ENCODE peak calls at places on chromosomes 6 and 20, in five cellular contexts. F, G, M, T and X are unnamed samples.

GRCh38 chr6:55208469-55208868 is 34.2 kb downstream of the HCRTR2 start:
- DNase-seq in F (no peak), M (no peak), T (no peak), G (no peak), X (no peak)

GRCh38 chr6:170131351-170131750 is 159.5 kb downstream of the DLL1 start:
- DNase-seq in T (peak), G (no peak), F (no peak), M (no peak), X (no peak)

GRCh38 chr20:40979247-40979646 is 49.4 kb upstream of the TOP1 start:
- DNase-seq in T (no peak), M (no peak), F (no peak), G (no peak), X (no peak)

GRCh38 chr6:79810153-79810806 is 137.1 kb downstream of the ELOVL4 start:
- DNase-seq in T (no peak), M (no peak), F (no peak), G (no peak), X (peak)

GRCh38 chr6:30555428-30556005 is 772 bp downstream of the GNL1 start:
- DNase-seq in M (peak), G (peak), F (peak), T (peak), X (no peak)

GRCh38 chr20:10786678-10787077 is 112.9 kb upstream of the JAG1 start:
- DNase-seq in M (peak), F (no peak), T (no peak), G (no peak), X (no peak)

GRCh38 chr20:32585011-32585518 is at the start of gene NOL4L:
- DNase-seq in F (peak), T (no peak), G (no peak), M (no peak), X (no peak)

GRCh38 chr6:96499781-96500180 is 21.8 kb upstream of the UFL1 start:
- DNase-seq in F (no peak), T (no peak), M (no peak), G (no peak), X (no peak)

GRCh38 chr20:58714340-58714922 is 21.8 kb downstream of the NPEPL1 start:
- DNase-seq in T (peak), M (no peak), G (no peak), F (no peak), X (no peak)

GRCh38 chr6:4660377-4661321 is 115.6 kb upstream of the CDYL start:
- DNase-seq in F (no peak), M (no peak), G (peak), T (peak), X (no peak)

GRCh38 chr6:8063762-8064637 is at the start of gene BLOC1S5:
- DNase-seq in G (peak), F (peak), M (peak), T (peak), X (peak)

GRCh38 chr6:158645064-158646022 is 800 bp upstream of the DYNLT1 start:
- DNase-seq in T (no peak), F (no peak), G (no peak), M (no peak), X (no peak)

GRCh38 chr6:4518506-4518905 is 257.7 kb upstream of the CDYL start:
- DNase-seq in T (no peak), F (peak), G (peak), M (no peak), X (no peak)

GRCh38 chr20:49045440-49046086 is 549 bp upstream of the CSE1L start:
- DNase-seq in T (no peak), F (no peak), G (peak), M (peak), X (no peak)
- H3K4ac ChIP-seq in T (no peak), F (peak), G (peak), M (peak), X (no peak)

DNA sequence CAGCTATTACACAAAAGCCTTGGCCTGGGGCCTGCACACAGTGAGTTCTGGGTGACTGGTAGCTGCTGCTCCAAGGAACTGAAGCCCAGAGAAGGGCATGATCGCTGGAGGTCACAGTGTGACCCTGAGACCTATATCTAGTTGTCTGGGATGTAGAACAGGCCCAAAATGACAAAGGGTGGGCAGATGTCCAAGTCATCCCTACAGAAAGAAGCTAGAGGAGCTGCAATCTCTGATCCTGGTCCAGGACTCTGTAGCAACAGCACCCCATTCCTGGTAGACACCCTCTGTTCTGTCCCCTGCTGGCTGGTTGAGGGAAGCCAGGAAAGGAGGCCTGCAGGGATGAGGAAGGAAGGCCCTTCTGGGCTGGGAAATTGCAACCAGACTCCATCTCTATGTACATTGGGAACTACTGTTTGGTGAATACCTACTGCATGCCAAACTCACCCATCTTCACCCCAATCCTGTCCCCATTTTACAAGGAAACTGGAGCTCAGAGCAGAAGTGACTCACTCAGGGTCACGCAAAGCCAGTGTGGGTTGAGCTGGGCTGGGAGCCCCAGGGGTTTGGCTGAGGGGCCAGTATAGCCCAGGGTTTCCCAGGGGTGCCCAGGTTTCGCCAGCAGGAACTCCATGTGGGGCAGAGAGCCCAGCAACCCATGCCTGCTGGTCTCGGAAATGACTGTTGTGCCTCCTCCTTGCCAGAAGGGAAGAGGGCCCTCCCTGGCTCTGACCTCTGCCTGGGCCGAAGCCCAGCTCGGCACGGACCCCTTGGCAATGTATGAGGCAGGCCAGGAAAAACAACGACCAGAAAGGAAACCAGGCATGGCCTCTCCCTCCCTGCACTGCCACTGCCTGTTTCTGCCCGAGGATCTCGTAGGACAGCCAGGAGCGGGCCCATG is 44.9 kb upstream of the TLDC2 start:
- DNase-seq in F (no peak), T (no peak), M (no peak), G (peak), X (no peak)
- H2BK5ac ChIP-seq in F (no peak), T (no peak), M (no peak), G (peak), X (no peak)

GRCh38 chr6:71394001-71394432 is 105.4 kb downstream of the OGFRL1 start:
- DNase-seq in T (no peak), M (no peak), F (peak), G (peak), X (no peak)
- H3K4me2 ChIP-seq in T (no peak), M (no peak), F (no peak), G (peak), X (no peak)

GRCh38 chr6:111485316-111485715 is 2.3 kb upstream of the REV3L start:
- DNase-seq in F (no peak), G (peak), M (no peak), T (no peak), X (no peak)

GRCh38 chr6:111486475-111486874 is 3.5 kb upstream of the REV3L start:
- DNase-seq in M (no peak), G (no peak), F (no peak), T (no peak), X (no peak)

GRCh38 chr6:111482959-111483735 is at the start of gene REV3L:
- DNase-seq in F (peak), M (peak), G (peak), T (peak), X (peak)

GRCh38 chr6:111483736-111484654 is 977 bp upstream of the REV3L start:
- DNase-seq in T (peak), F (peak), G (peak), M (peak), X (peak)

DNA sequence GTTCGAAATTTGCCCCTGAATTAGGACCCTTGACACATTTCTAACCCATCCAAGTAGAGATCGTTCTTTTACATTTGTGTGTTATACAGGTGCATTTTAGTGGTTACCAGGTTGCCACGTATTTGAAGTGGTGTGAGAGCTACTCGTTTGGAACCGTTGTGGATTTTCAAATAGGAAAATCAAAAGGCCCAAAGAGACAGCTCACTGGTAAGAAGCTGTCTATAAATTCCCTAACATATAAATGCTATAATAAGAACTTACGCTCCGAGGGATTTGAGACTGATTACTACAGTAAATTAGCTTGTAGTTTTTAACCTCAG is 1.6 kb upstream of the REV3L start:
- DNase-seq in F (peak), G (peak), T (no peak), M (no peak), X (no peak)
- H3K4ac ChIP-seq in F (peak), G (peak), T (no peak), M (no peak), X (no peak)

DNA sequence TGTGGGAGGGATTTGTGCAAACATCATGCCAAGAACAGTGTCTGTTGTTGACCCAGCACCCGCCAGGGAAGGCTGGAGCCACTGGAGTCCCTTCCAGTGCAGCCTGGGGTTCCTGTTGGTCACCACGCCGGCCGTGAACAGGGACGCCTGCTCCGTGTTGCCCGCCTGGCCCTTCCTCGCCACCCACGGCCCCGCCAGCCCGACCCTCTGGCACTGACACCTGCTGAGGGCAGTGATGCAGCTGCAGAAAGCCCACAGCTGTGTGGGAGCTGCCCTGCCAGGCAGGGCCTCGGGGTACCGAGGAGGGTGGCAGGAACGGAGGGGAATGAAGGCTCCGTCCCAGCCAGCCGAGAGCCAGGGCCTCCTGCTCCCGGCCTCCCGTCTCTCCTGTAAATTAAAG is 75.5 kb upstream of the SLCO4A1 start:
- DNase-seq in G (no peak), F (no peak), M (no peak), T (no peak), X (no peak)
- H2BK5ac ChIP-seq in G (no peak), F (no peak), M (no peak), T (no peak), X (peak)

DNA sequence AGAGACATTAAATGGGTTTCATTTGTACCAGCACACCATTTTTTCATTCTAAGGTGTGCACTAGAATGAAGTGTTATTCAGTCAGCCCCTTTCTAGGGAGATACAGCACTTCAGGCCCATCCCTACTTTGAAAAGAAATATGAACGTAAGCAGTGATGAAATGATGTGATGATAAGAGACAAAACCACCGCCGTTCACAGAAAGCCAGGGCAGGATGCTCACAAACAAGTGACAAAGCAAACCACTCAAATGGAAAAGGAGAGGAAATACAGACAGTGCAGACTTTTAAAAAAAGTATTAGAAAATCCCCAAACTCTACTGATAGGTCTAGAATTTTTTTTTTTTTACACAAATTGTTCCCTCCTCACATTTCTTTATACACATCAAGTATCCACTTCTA is 243.3 kb downstream of the GMPR start:
- DNase-seq in G (no peak), F (no peak), M (no peak), T (no peak), X (no peak)
- H3K4me2 ChIP-seq in G (no peak), F (no peak), M (no peak), T (no peak), X (no peak)

GRCh38 chr6:73577605-73578160 is 56.9 kb upstream of the EEF1A1 start:
- DNase-seq in M (peak), T (no peak), F (no peak), G (no peak), X (no peak)
- H3K4ac ChIP-seq in M (peak), T (no peak), F (no peak), G (peak), X (no peak)

GRCh38 chr6:137173501-137173900 is at the start of gene IL22RA2:
- DNase-seq in M (no peak), G (no peak), F (no peak), T (no peak), X (no peak)

GRCh38 chr6:137170266-137171052 is 3.0 kb downstream of the IL22RA2 start:
- DNase-seq in T (no peak), F (no peak), G (no peak), M (no peak), X (no peak)

GRCh38 chr6:137172734-137173431 is 561 bp downstream of the IL22RA2 start:
- DNase-seq in T (no peak), F (no peak), M (no peak), G (no peak), X (no peak)

GRCh38 chr6:137171824-137172733 is 1.4 kb downstream of the IL22RA2 start:
- DNase-seq in F (no peak), G (no peak), T (peak), M (no peak), X (no peak)

GRCh38 chr6:137171053-137171374 is 2.4 kb downstream of the IL22RA2 start:
- DNase-seq in G (no peak), F (no peak), M (no peak), T (no peak), X (no peak)
- H2BK5ac ChIP-seq in G (no peak), F (no peak), M (no peak), T (no peak), X (no peak)

DNA sequence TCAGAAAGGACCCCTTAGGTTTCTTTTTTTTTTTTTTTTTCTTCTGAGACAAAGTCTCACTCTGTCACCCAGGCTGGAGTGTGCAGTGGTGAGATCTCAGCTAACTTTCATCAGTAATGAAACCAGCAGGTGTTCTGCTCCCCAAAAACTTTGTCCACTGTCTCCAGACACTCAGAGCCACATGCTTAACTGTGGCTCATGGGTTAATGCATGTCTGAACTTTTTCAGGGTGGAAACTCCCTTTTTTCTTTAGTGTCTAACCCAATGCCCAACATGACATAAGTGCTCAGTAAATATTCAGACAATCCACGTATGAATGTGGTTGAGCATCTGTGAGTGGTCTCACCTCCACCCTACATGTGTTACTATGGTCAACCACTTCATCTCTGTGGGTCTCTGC is 45.4 kb downstream of the MYB start:
- DNase-seq in G (no peak), F (no peak), T (no peak), M (no peak), X (no peak)
- H3K4me2 ChIP-seq in G (no peak), F (no peak), T (no peak), M (no peak), X (no peak)

DNA sequence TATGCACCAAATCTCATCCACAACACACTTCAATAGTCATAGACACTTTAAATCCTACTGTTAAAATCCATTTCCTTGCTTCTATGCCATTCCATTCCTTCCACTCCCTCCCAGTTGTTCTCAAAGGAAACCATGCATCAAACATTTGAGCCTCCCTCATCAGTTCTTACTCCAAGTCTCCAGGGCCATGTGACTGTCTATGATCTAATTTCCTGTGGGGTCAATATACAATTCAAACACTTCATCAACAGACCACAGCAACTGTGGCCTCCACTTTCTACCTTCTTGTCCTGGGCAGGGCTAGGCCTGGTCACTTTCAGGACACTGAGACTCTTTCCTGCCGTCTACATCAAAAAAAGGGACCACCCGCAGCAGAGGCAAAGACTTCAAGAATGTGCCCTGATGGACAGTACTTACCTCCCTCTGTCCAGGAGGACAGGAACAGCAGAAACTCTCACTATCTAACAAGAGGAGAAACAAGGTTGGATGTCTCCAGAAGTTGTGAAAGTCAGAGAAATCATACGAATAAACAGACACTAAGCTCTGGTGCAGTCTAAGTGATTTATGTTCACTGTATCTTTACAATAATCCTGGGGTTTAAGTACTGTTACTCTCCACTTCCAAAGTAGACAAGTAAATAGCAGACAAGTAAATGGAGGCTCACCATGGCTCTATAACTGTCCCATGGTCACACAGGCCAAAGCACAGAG is 160.2 kb downstream of the QRSL1 start:
- DNase-seq in M (no peak), T (no peak), G (no peak), F (peak), X (no peak)
- H3K4ac ChIP-seq in M (no peak), T (no peak), G (no peak), F (no peak), X (no peak)